ENCODE peak calls at places on chromosomes 12 and 14, in five cellular contexts. U, G, E, X and K are unnamed samples.

GRCh38 chr14:102371361-102371760 is 8.6 kb downstream of the TECPR2 start:
- DNase-seq in U (no peak), G (no peak), E (no peak), X (no peak), K (no peak)

GRCh38 chr12:100959481-100959880 is 164.9 kb downstream of the ANO4 start:
- DNase-seq in U (peak; percentile 7), G (peak; percentile 91), E (no peak), X (no peak), K (peak; percentile 55)

GRCh38 chr12:114668151-114668891 is 15.7 kb downstream of the TBX3 start:
- DNase-seq in U (peak; percentile 98), G (peak; percentile 96), E (peak; percentile 93), X (no peak), K (peak; percentile 96)

GRCh38 chr14:61188936-61189808 is 92.0 kb downstream of the TMEM30B start:
- DNase-seq in U (peak; percentile 84), G (peak; percentile 91), E (peak; percentile 89), X (no peak), K (peak; percentile 71)

GRCh38 chr12:94762259-94762942 is 112.0 kb upstream of the TMCC3 start:
- DNase-seq in U (peak; percentile 66), G (no peak), E (no peak), X (peak; percentile 50), K (no peak)

GRCh38 chr12:66467932-66468331 is 165.6 kb downstream of the HELB start:
- DNase-seq in U (no peak), G (peak; percentile 4), E (peak; percentile 23), X (peak; percentile 63), K (no peak)

GRCh38 chr12:65443038-65443437 is 164.6 kb downstream of the MSRB3 start:
- DNase-seq in U (no peak), G (peak; percentile 54), E (no peak), X (no peak), K (no peak)

GRCh38 chr14:75881986-75882385 is 99.8 kb downstream of the TGFB3 start:
- DNase-seq in U (no peak), G (peak; percentile 38), E (no peak), X (no peak), K (no peak)

GRCh38 chr14:94641632-94641955 is 29.4 kb downstream of the SERPINA3 start:
- DNase-seq in U (no peak), G (no peak), E (no peak), X (no peak), K (no peak)

GRCh38 chr12:14417717-14418116 is 52.2 kb downstream of the ATF7IP start:
- DNase-seq in U (peak; percentile 54), G (peak; percentile 80), E (peak; percentile 96), X (peak; percentile 47), K (peak; percentile 71)

GRCh38 chr12:130742112-130742511 is 26.0 kb upstream of the RIMBP2 start:
- DNase-seq in U (no peak), G (no peak), E (no peak), X (no peak), K (no peak)

GRCh38 chr12:130744274-130744673 is 28.2 kb upstream of the RIMBP2 start:
- DNase-seq in U (no peak), G (no peak), E (no peak), X (no peak), K (no peak)

GRCh38 chr12:130743606-130744005 is 27.5 kb upstream of the RIMBP2 start:
- DNase-seq in U (no peak), G (no peak), E (no peak), X (no peak), K (no peak)

GRCh38 chr12:130743176-130743575 is 27.1 kb upstream of the RIMBP2 start:
- DNase-seq in U (no peak), G (no peak), E (no peak), X (no peak), K (no peak)

DNA sequence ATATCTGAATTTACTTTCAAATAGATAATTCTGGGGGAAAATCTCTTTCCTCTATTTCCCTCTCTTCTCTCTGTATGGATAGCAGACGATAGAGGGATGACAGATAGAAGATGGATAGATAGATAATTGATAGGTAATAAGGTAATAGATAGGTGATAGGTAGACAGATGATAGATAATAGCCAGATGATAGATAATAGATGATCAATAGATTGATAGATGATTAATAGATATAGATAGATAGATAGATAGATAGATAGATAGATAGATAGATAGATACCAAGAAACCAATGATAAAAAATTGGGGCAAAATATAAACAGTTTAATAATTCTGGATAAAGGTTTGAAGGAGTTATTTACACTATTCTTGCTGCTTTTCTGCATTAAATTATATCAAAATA is 26.6 kb upstream of the RIMBP2 start:
- DNase-seq in U (no peak), G (no peak), E (no peak), X (no peak), K (no peak)
- H3K4me3 ChIP-seq in U (no peak overlapping the region), G (no peak overlapping the region), E (no peak overlapping the region), X (no peak overlapping the region), K (no peak overlapping the region)

GRCh38 chr14:45249847-45250575 is 3.0 kb downstream of the MIS18BP1 start:
- DNase-seq in U (peak; percentile 33), G (peak; percentile 34), E (no peak), X (peak; percentile 45), K (peak; percentile 45)

GRCh38 chr14:45252356-45253069 is 489 bp downstream of the MIS18BP1 start:
- DNase-seq in U (peak; percentile 18), G (peak; percentile 58), E (peak; percentile 30), X (peak; percentile 43), K (peak; percentile 6)

GRCh38 chr14:45253070-45253753 is at the start of gene MIS18BP1:
- DNase-seq in U (peak; percentile 97), G (peak; percentile 99), E (peak; percentile 98), X (peak; percentile 98), K (peak; percentile 97)

GRCh38 chr14:45253754-45254300 is 825 bp upstream of the MIS18BP1 start:
- DNase-seq in U (no peak), G (peak; percentile 76), E (peak; percentile 17), X (no peak), K (no peak)

GRCh38 chr14:45251912-45252311 is 1.1 kb downstream of the MIS18BP1 start:
- DNase-seq in U (peak; percentile 39), G (peak; percentile 56), E (no peak), X (peak; percentile 85), K (no peak)
- H2AFZ ChIP-seq in U (peak overlapping the region; percentile 94), G (peak overlapping the region; percentile 89), E (no peak overlapping the region), X (no peak overlapping the region), K (peak overlapping the region; percentile 63)

GRCh38 chr12:22406622-22407021 is 72.1 kb upstream of the ST8SIA1 start:
- DNase-seq in U (peak; percentile 11), G (peak; percentile 2), E (no peak), X (no peak), K (no peak)
- TF ChIP-seq EZH2phosphoT487 in U (no peak), G (no peak), E (no peak), X (no peak), K (no peak)

GRCh38 chr12:105257321-105257728 is 21.4 kb upstream of the APPL2 start:
- DNase-seq in U (peak; percentile 81), G (peak; percentile 92), E (no peak), X (no peak), K (no peak)
- H3K4me3 ChIP-seq in U (no peak overlapping the region), G (peak overlapping the region; percentile 21), E (no peak overlapping the region), X (no peak overlapping the region), K (no peak overlapping the region)

GRCh38 chr14:92012121-92012748 is 27.6 kb downstream of the TRIP11 start:
- DNase-seq in U (no peak), G (no peak), E (no peak), X (no peak), K (no peak)
- H2AFZ ChIP-seq in U (no peak overlapping the region), G (no peak overlapping the region), E (no peak overlapping the region), X (no peak overlapping the region), K (no peak overlapping the region)

DNA sequence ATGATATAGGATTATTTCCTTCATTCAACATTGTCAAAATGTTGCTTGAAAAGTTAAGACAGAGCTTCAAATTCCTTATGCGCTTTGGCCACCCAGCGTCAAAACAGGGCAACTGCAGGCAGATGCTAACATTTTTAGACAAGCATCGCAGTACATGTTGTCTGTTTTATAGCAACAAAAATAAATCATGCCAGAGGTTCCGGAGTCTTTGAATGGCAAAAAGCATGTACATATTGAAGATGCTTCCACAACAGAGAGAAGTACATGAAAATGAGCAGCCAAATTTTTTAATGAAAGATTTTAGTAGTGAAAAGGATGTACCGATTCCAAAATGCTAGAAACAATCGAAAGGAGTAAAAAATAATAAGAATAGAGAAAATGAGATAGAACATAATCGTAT is 49.8 kb upstream of the USP15 start:
- DNase-seq in U (peak; percentile 69), G (peak; percentile 69), E (peak; percentile 67), X (peak; percentile 43), K (peak; percentile 55)
- TF ChIP-seq EZH2phosphoT487 in U (no peak), G (no peak), E (no peak), X (no peak), K (no peak)

DNA sequence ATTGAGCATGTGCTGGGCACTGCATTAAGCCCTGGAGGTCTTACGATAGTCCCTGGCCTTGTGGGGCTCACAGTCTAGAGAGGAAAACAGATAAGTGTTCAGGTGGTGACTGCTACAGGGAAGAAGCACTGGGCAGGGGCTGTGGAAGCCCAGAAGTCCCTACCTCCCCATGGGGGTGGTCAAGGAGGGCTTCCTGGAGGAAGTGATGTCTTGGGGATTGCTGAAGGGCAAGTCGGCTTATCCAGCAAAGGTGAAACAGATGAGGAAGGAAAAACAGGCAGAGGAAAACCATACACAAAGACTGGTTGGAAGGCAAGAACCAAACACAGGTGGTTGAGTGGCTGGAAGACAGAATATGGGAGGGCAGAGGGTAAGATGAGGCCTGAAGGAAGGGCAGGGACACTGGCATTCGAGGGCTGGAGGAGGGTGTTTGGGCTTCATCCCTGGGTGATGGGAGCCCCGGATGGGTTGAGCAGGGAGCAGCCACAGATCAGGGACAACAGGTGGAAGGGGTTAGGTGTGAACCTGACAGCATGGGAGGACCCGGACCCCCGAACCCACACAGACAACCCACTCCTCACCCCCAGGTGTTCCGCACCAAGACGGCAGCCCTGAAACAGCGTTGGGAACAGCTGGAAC is 2.8 kb downstream of the CFAP73 start:
- DNase-seq in U (no peak), G (no peak), E (no peak), X (no peak), K (no peak)
- H3K4me3 ChIP-seq in U (peak overlapping the region; percentile 68), G (peak overlapping the region; percentile 55), E (peak overlapping the region; percentile 64), X (peak overlapping the region; percentile 78), K (no peak overlapping the region)